ENCODE peak calls at places on chromosomes 4 and X, in ten cellular contexts. T, X, D, N, L, P, U, O, E and J are unnamed samples.

GRCh38 chr4:2084316-2084715 is 25.2 kb downstream of the NAT8L start:
- DNase-seq in T (no peak), X (no peak), D (no peak), N (no peak), L (peak; percentile 4), P (no peak), U (no peak), O (peak; percentile 57), E (peak; percentile 15), J (no peak)

GRCh38 chrX:37599735-37600134 is 28.3 kb downstream of the LANCL3 start:
- DNase-seq in T (no peak), X (no peak), D (no peak), N (no peak), L (no peak), P (no peak), U (no peak), O (no peak), E (peak; percentile 49), J (no peak)

GRCh38 chr4:80161413-80162058 is 35.8 kb upstream of the PRDM8 start:
- DNase-seq in T (no peak), X (no peak), D (no peak), N (no peak), L (no peak), P (no peak), U (no peak), O (no peak), E (peak; percentile 42), J (no peak)

GRCh38 chr4:122842984-122843531 is 16.4 kb downstream of the FGF2 start:
- DNase-seq in T (no peak), X (no peak), D (no peak), N (no peak), L (no peak), P (no peak), U (no peak), O (no peak), E (no peak), J (no peak)

GRCh38 chr4:174023641-174024040 is 259.8 kb downstream of the FBXO8 start:
- DNase-seq in T (no peak), X (no peak), D (no peak), N (no peak), L (no peak), P (no peak), U (no peak), O (no peak), E (no peak), J (no peak)

GRCh38 chr4:5747746-5748365 is 36.9 kb downstream of the EVC start:
- DNase-seq in T (peak; percentile 45), X (no peak), D (no peak), N (no peak), L (no peak), P (no peak), U (peak; percentile 53), O (peak; percentile 5), E (no peak), J (peak; percentile 96)

GRCh38 chr4:24965627-24966026 is 52.8 kb upstream of the CCDC149 start:
- DNase-seq in T (no peak), X (no peak), D (no peak), N (no peak), L (no peak), P (peak; percentile 35), U (no peak), O (no peak), E (no peak), J (no peak)

GRCh38 chr4:15469402-15470148 is at the start of gene CC2D2A:
- DNase-seq in T (no peak), X (no peak), D (no peak), N (no peak), L (no peak), P (peak; percentile 29), U (no peak), O (no peak), E (no peak), J (no peak)

GRCh38 chrX:35339796-35340195 is 397.2 kb downstream of the FAM47B start:
- DNase-seq in T (no peak), X (no peak), D (no peak), N (no peak), L (no peak), P (no peak), U (no peak), O (no peak), E (no peak), J (no peak)

GRCh38 chr4:8090312-8090711 is 68.3 kb downstream of the ABLIM2 start:
- DNase-seq in T (no peak), X (no peak), D (no peak), N (no peak), L (no peak), P (no peak), U (peak; percentile 49), O (no peak), E (no peak), J (no peak)

GRCh38 chr4:164536829-164537228 is 217.1 kb upstream of the SMIM31 start:
- DNase-seq in T (no peak), X (no peak), D (no peak), N (peak; percentile 48), L (no peak), P (no peak), U (no peak), O (no peak), E (no peak), J (no peak)

GRCh38 chr4:114780205-114780604 is 181.6 kb downstream of the UGT8 start:
- DNase-seq in T (no peak), X (no peak), D (no peak), N (peak; percentile 24), L (peak; percentile 17), P (peak; percentile 29), U (no peak), O (no peak), E (no peak), J (no peak)

GRCh38 chr4:114782842-114783595 is 184.4 kb downstream of the UGT8 start:
- DNase-seq in T (no peak), X (no peak), D (no peak), N (no peak), L (no peak), P (peak; percentile 9), U (no peak), O (no peak), E (no peak), J (no peak)

DNA sequence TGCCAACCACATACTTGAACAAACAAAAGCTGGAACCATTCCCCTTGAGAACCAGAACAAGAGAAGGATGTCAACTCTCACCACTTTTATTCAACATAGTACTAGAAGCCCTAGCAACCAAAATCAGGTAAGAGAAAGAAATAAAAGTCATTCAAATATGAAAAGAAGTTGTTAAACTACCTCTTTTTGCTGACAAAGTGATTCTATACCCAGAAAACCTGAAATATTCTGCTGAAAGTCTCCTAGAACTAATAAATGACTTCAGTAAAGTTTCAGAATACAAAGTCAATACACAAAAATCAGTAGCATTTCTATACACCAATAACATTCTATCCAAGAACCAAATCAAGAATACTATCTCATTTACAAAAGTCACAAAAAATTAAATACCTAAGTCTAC is 187.0 kb downstream of the UGT8 start:
- DNase-seq in T (no peak), X (no peak), D (no peak), N (no peak), L (no peak), P (no peak), U (no peak), O (no peak), E (no peak), J (no peak)
- H3K27me3 ChIP-seq in T (no peaks in the 10 kb centered on the region), X (no peaks in the 10 kb centered on the region), D (no peaks in the 10 kb centered on the region), N (no peaks in the 10 kb centered on the region), L (no peaks in the 10 kb centered on the region), P (no peaks in the 10 kb centered on the region), U (no peaks in the 10 kb centered on the region), O (no peaks in the 10 kb centered on the region), E (no peaks in the 10 kb centered on the region), J (no peaks in the 10 kb centered on the region)

DNA sequence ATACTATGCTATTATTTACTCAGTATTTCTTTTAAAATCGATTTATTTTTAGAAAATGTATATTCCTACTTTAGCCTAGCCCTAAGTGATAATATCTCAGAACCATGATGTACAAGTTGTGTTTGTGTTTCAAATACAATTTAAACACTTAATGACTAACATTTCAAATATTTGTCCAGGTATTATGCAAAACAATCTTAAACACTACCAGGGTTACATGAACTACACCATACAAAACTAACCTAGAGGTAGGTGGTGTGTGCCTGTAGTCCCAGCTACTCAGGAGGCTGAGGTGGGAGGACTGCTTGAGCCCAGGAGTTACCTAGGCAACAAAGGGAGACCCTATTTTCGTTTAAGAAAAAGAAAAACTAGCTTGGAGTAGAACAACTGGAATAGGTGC is 83.0 kb upstream of the TMEM33 start:
- DNase-seq in T (no peak), X (no peak), D (no peak), N (no peak), L (no peak), P (no peak), U (no peak), O (no peak), E (no peak), J (no peak)
- H3K27me3 ChIP-seq in T (no peaks in the 10 kb centered on the region), X (peaks cover 3% of the 10 kb centered on the region), D (no peaks in the 10 kb centered on the region), N (no peaks in the 10 kb centered on the region), L (no peaks in the 10 kb centered on the region), P (peaks cover 32% of the 10 kb centered on the region), U (peaks cover 32% of the 10 kb centered on the region), O (peaks cover 15% of the 10 kb centered on the region), E (no peaks in the 10 kb centered on the region), J (no peaks in the 10 kb centered on the region)

GRCh38 chrX:10926906-10927305 is 184.2 kb upstream of the HCCS start:
- DNase-seq in T (no peak), X (no peak), D (no peak), N (no peak), L (no peak), P (no peak), U (no peak), O (no peak), E (no peak), J (no peak)
- H3K27me3 ChIP-seq in T (no peaks in the 10 kb centered on the region), X (no peaks in the 10 kb centered on the region), D (no peaks in the 10 kb centered on the region), N (no peaks in the 10 kb centered on the region), L (no peaks in the 10 kb centered on the region), P (no peaks in the 10 kb centered on the region), U (no peaks in the 10 kb centered on the region), O (no peaks in the 10 kb centered on the region), E (no peaks in the 10 kb centered on the region), J (no peaks in the 10 kb centered on the region)

GRCh38 chr4:10342866-10343265 is 114.4 kb downstream of the ZNF518B start:
- DNase-seq in T (no peak), X (no peak), D (no peak), N (no peak), L (no peak), P (no peak), U (no peak), O (no peak), E (no peak), J (no peak)
- H3K27me3 ChIP-seq in T (no peaks in the 10 kb centered on the region), X (no peaks in the 10 kb centered on the region), D (no peaks in the 10 kb centered on the region), N (peaks cover 96% of the 10 kb centered on the region), L (no peaks in the 10 kb centered on the region), P (peaks cover 3% of the 10 kb centered on the region), U (no peaks in the 10 kb centered on the region), O (no peaks in the 10 kb centered on the region), E (no peaks in the 10 kb centered on the region), J (no peaks in the 10 kb centered on the region)

DNA sequence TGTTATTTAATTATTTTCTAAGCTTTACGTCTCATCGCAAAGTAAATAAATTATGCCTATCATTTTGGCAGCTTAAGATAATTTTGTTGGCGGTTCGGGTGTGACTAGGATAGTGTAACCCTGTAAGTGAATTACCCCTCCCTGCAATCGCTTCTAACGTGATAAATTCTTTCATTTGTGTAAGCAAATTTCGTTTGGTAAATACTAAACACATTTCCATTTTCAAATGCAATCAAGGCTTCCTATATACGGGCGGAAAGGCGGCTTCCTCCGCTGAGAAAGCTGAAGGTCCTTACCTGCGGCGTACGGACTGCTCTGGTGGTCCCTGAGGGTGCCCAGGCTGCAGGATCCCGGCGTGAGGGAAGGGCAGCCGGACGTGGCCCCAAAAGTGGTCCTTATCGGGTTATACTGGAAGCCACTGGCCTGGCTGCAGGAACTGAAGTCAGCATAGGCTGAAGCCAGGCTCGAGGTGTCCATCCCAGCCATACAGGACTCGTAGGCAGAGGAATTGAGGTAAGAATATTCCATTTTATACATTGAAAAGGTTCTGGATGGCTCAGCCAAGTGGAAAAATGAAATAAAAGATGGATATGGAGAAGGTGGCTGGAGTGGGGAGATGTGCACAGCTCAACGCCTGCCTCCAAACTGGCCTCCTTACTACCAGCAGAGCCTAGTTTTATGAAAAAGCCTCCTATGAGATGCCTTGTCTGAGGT is at the start of gene PHOX2B:
- DNase-seq in T (no peak), X (no peak), D (no peak), N (no peak), L (no peak), P (peak; percentile 32), U (no peak), O (no peak), E (no peak), J (no peak)
- H3K27me3 ChIP-seq in T (no peaks in the 10 kb centered on the region), X (peaks cover 99% of the 10 kb centered on the region), D (peaks cover 23% of the 10 kb centered on the region), N (peaks cover 21% of the 10 kb centered on the region), L (no peaks in the 10 kb centered on the region), P (peaks cover 99% of the 10 kb centered on the region), U (peaks cover 98% of the 10 kb centered on the region), O (peaks cover 97% of the 10 kb centered on the region), E (peaks cover 62% of the 10 kb centered on the region), J (peaks cover 95% of the 10 kb centered on the region)